ENCODE peak calls at places on chromosomes 16 and 17, in seven cellular contexts. T is hepatocyte, B is left ventricle myocardium inferior, X is heart left ventricle, H is tibial artery, Y is A673, G is sigmoid colon. Z is an unnamed sample.

GRCh38 chr16:55264949-55265348 is 59.1 kb upstream of the IRX6 start:
- DNase-seq in B (no peak), G (no peak), Y (no peak), T (no peak), H (no peak), X (no peak), Z (no peak)

GRCh38 chr16:76464973-76465620 is 187.9 kb downstream of the CNTNAP4 start:
- DNase-seq in G (no peak), B (no peak), X (no peak), H (no peak), T (no peak), Y (no peak), Z (no peak)

GRCh38 chr17:48630009-48630924 is 4.1 kb upstream of the HOXB9 start:
- DNase-seq in X (no peak), G (no peak), Y (no peak), B (no peak), H (no peak), T (no peak), Z (no peak)

GRCh38 chr17:51486091-51486490 is 225.7 kb downstream of the UTP18 start:
- DNase-seq in H (no peak), T (no peak), X (no peak), G (no peak), B (no peak), Y (no peak), Z (no peak)

GRCh38 chr17:49393491-49394255 is 21.0 kb downstream of the PHB1 start:
- DNase-seq in G (no peak), B (no peak), X (peak; percentile 26), Y (peak; percentile 18), T (no peak), H (no peak), Z (no peak)

GRCh38 chr17:39099686-39100293 is 51.6 kb downstream of the PLXDC1 start:
- DNase-seq in T (peak; percentile 56), Y (peak; percentile 54), H (peak; percentile 35), B (peak; percentile 70), X (peak; percentile 87), G (peak; percentile 89), Z (no peak)

GRCh38 chr17:39739020-39739884 is 1.5 kb downstream of the GRB7 start:
- DNase-seq in X (no peak), Y (peak; percentile 39), T (peak; percentile 94), H (peak; percentile 36), G (no peak), B (no peak), Z (no peak)

GRCh38 chr16:77271532-77272426 is 72.6 kb downstream of the SYCE1L start:
- DNase-seq in G (no peak), X (no peak), B (no peak), Y (no peak), H (no peak), T (no peak), Z (no peak)

GRCh38 chr17:17484451-17484899 is 7.7 kb downstream of the MED9 start:
- DNase-seq in Y (peak; percentile 22), B (no peak), X (no peak), H (no peak), T (no peak), G (no peak), Z (no peak)

DNA sequence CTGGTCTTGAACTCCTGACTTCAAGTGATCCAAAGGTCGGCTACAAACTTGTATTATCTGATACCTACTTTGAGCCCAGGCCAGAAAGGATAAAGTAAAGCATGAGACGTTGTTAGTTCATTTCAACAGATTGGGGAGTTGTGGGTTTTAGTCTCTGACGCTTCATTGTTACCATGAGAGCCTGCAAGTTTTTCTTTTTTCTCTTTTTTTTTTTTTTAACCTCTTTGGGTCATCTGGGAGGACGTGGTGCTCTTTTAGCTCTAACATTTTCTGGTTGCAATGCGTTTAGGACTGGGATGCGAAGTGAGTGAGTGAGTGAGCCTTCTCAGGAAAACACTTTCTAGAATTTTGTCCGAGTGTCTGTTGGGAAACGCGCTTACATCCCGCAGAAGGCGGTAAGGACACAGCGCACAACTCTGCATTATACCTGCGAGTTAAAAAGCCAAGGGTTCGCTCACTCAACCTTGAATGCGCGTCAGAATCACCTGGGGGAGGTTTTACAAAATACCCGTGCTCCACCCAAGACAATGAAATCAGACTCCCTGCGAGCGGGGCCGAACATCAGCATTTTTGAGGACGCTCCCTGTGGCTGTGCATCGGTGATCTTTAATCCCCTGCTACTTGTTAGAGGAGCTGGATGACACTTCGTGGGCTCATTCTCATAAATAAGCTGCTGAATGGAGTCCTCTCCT is 704 bp upstream of the RNF135 start:
- DNase-seq in B (no peak), G (no peak), H (no peak), X (no peak), T (peak; percentile 30), Y (peak; percentile 3), Z (no peak)
- TF ChIP-seq CTCF in B (no peak), G (no peak), H (no peak), X (no peak), T (no peak), Y (no peak), Z (no peak)

GRCh38 chr17:45222273-45222993 is 748 bp downstream of the FMNL1 start:
- DNase-seq in X (no peak), B (no peak), Y (no peak), G (no peak), H (no peak), T (no peak), Z (peak; percentile 74)

GRCh38 chr17:45220079-45220478 is 1.6 kb upstream of the FMNL1 start:
- DNase-seq in G (no peak), H (no peak), T (no peak), X (no peak), Y (no peak), B (no peak), Z (no peak)

GRCh38 chr17:45222994-45223540 is 1.4 kb downstream of the FMNL1 start:
- DNase-seq in H (no peak), T (no peak), X (no peak), G (no peak), Y (no peak), B (no peak), Z (no peak)

GRCh38 chr17:45221081-45221996 is at the start of gene FMNL1:
- DNase-seq in T (no peak), B (peak; percentile 76), G (no peak), Y (no peak), X (peak; percentile 74), H (peak; percentile 42), Z (peak; percentile 76)

DNA sequence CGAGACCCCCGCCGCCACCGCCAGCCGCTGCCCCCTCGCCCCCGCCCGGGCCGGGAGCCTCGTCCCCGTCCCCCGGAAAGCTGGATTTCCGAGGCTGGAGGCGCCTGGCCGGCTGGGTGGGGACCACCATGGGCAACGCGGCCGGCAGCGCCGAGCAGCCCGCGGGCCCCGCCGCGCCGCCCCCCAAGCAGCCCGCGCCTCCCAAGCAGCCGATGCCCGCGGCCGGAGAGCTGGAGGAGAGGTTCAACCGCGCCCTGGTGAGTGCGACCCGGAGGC is 250 bp downstream of the FMNL1 start:
- DNase-seq in G (no peak), H (no peak), Y (no peak), B (no peak), T (no peak), X (no peak), Z (no peak)
- H3K27ac ChIP-seq in G (peak overlapping the region; percentile 60), H (no peak overlapping the region), Y (no peak overlapping the region), B (peak overlapping the region; percentile 72), T (no peak overlapping the region), X (peak overlapping the region; percentile 43), Z (peak overlapping the region; percentile 73)

DNA sequence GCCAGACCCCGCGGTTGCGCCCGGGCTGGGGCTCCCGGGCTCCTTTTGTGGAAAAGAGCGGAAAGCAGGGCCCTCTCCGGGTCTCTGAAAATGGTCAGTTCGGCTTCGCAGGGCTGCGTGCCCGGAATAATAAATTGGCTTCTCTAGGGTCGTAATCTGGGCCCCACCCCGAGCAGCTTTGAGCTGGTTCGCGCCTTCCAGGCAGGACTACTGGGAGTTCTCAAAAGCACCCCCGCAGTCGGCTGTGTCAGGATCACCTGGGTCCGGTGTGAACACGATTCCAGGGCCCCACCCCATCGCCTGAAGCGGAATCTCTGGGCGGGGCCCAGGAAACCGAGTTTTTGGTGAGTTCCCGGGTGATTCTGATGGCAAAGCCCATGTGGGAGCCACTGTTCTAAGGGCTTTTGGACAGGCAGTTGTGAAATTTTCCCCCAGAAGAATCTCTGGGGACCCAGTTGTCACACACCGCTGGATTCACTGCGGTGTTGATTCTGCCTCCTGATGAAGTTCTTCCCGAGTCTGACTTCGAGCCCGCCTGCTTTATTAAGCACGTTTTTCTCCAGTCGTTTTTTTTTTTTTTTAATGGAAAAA is 77.0 kb downstream of the MRC2 start:
- DNase-seq in B (no peak), T (peak; percentile 69), X (peak; percentile 48), Y (peak; percentile 22), H (no peak), G (peak; percentile 76), Z (no peak)
- H3K4me3 ChIP-seq in B (peak overlapping the region; percentile 78), T (peak overlapping the region; percentile 52), X (peak overlapping the region; percentile 77), Y (peak overlapping the region; percentile 62), H (peak overlapping the region; percentile 60), G (peak overlapping the region; percentile 74), Z (peak overlapping the region; percentile 82)

DNA sequence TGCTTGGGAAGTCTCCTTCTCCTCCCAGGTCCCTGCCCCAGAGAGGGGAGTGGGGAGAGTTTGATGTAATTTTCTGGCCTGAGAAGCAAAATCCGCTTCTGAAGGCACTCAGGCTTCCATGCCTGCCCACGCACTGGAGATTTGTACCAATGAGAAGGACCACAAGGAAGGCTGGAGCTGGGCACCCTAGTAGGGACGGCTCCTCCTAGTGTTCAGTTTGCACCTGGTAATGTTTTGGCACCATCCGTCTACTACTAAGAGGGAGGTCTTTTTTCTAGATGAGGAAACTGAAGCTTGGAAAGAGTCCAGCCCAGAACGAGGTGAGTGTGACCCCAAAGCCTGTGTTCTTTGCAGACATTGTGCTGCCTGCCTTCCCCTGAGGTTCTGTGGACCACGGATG is 83.6 kb upstream of the NLRP1 start:
- DNase-seq in B (no peak), H (no peak), X (no peak), Y (peak; percentile 40), T (no peak), G (no peak), Z (no peak)
- TF ChIP-seq CTCF in B (no peak), H (no peak), X (no peak), Y (peak; percentile 50), T (no peak), G (no peak), Z (no peak)

DNA sequence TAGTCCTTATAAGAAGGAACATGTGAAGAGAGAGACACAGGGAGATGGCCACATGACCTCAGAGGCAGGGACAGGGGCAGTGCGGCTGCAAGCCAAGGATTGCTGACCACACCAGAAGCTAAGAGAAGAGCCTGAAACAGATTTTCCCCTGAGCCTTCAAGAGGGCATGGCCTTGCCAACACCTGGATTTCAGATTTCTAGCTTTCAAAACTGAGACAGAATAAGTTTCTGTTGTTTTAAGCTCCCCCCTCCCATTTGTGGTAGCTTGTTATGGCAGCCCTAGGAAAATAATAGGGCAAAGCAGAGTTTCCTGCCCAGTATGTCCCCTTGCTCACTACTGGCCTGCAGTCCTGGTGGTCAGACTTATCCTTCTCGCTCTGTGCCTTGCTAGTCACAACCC is 204.5 kb downstream of the CCDC182 start:
- DNase-seq in B (no peak), G (no peak), X (no peak), Y (no peak), H (no peak), T (no peak), Z (no peak)
- H3K27ac ChIP-seq in B (no peak overlapping the region), G (no peak overlapping the region), X (no peak overlapping the region), Y (no peak overlapping the region), H (no peak overlapping the region), T (peak overlapping the region; percentile 86), Z (no peak overlapping the region)

GRCh38 chr16:21264226-21265036 is 13.7 kb downstream of the CRYM start:
- DNase-seq in T (peak; percentile 48), B (peak; percentile 42), X (peak; percentile 38), Y (no peak), G (no peak), H (no peak), Z (peak; percentile 54)
- H3K4me3 ChIP-seq in T (no peak overlapping the region), B (no peak overlapping the region), X (no peak overlapping the region), Y (no peak overlapping the region), G (no peak overlapping the region), H (no peak overlapping the region), Z (no peak overlapping the region)

GRCh38 chr17:14204084-14204483 is 32.6 kb downstream of the CDRT15 start:
- DNase-seq in B (no peak), H (no peak), G (no peak), Y (no peak), T (no peak), X (no peak), Z (no peak)
- TF ChIP-seq CTCF in B (no peak), H (no peak), G (no peak), Y (no peak), T (no peak), X (no peak), Z (no peak)